ENCODE peak calls at places on chromosomes 1 and 21, in ten cellular contexts. One of them, this sample, is unnamed.

GRCh38 chr1:64471724-64472276 is 1.9 kb downstream of the CACHD1 start:
- DNase-seq in fibroblast of lung: peak
- DNase-seq in midbrain: no peak
- DNase-seq in NCI-H69: peak
- DNase-seq in GM12865: no peak
- DNase-seq in ovary: no peak
- DNase-seq in cardiac fibroblast: peak
- DNase-seq in Peyer's patch: no peak
- DNase-seq in lung: no peak
- DNase-seq in stimulated activated naive CD8-positive, alpha-beta T cell treated with anti-CD3 and anti-CD28 coated beads, Interleukin-15, Interleukin-2, amounts not matched to agents 100 U/mL and 50 U/mL, for 24 hours: no peak
- DNase-seq in this sample: no peak

GRCh38 chr1:109501644-109502367 is 7.7 kb downstream of the AMIGO1 start:
- DNase-seq in Peyer's patch: no peak
- DNase-seq in stimulated activated naive CD8-positive, alpha-beta T cell treated with anti-CD3 and anti-CD28 coated beads, Interleukin-15, Interleukin-2, amounts not matched to agents 100 U/mL and 50 U/mL, for 24 hours: no peak
- DNase-seq in lung: no peak
- DNase-seq in cardiac fibroblast: no peak
- DNase-seq in ovary: no peak
- DNase-seq in midbrain: no peak
- DNase-seq in GM12865: no peak
- DNase-seq in NCI-H69: no peak
- DNase-seq in fibroblast of lung: no peak
- DNase-seq in this sample: no peak

GRCh38 chr1:53956308-53957168 is 10.4 kb downstream of the LRRC42 start:
- DNase-seq in stimulated activated naive CD8-positive, alpha-beta T cell treated with anti-CD3 and anti-CD28 coated beads, Interleukin-15, Interleukin-2, amounts not matched to agents 100 U/mL and 50 U/mL, for 24 hours: no peak
- DNase-seq in Peyer's patch: no peak
- DNase-seq in NCI-H69: peak
- DNase-seq in GM12865: no peak
- DNase-seq in midbrain: no peak
- DNase-seq in lung: no peak
- DNase-seq in fibroblast of lung: peak
- DNase-seq in cardiac fibroblast: peak
- DNase-seq in ovary: no peak
- DNase-seq in this sample: no peak

GRCh38 chr21:43024737-43025136 is 50.4 kb downstream of the PKNOX1 start:
- DNase-seq in cardiac fibroblast: no peak
- DNase-seq in stimulated activated naive CD8-positive, alpha-beta T cell treated with anti-CD3 and anti-CD28 coated beads, Interleukin-15, Interleukin-2, amounts not matched to agents 100 U/mL and 50 U/mL, for 24 hours: no peak
- DNase-seq in GM12865: no peak
- DNase-seq in fibroblast of lung: no peak
- DNase-seq in midbrain: no peak
- DNase-seq in NCI-H69: no peak
- DNase-seq in Peyer's patch: no peak
- DNase-seq in ovary: no peak
- DNase-seq in lung: no peak
- DNase-seq in this sample: no peak

GRCh38 chr1:91645031-91645430 is 144.4 kb downstream of the CDC7 start:
- DNase-seq in fibroblast of lung: no peak
- DNase-seq in lung: no peak
- DNase-seq in NCI-H69: no peak
- DNase-seq in ovary: no peak
- DNase-seq in midbrain: no peak
- DNase-seq in stimulated activated naive CD8-positive, alpha-beta T cell treated with anti-CD3 and anti-CD28 coated beads, Interleukin-15, Interleukin-2, amounts not matched to agents 100 U/mL and 50 U/mL, for 24 hours: no peak
- DNase-seq in cardiac fibroblast: no peak
- DNase-seq in Peyer's patch: no peak
- DNase-seq in GM12865: no peak
- DNase-seq in this sample: no peak

GRCh38 chr1:206674745-206675175 is 9.9 kb upstream of the MAPKAPK2 start:
- DNase-seq in GM12865: no peak
- DNase-seq in stimulated activated naive CD8-positive, alpha-beta T cell treated with anti-CD3 and anti-CD28 coated beads, Interleukin-15, Interleukin-2, amounts not matched to agents 100 U/mL and 50 U/mL, for 24 hours: no peak
- DNase-seq in NCI-H69: peak
- DNase-seq in Peyer's patch: peak
- DNase-seq in midbrain: no peak
- DNase-seq in fibroblast of lung: peak
- DNase-seq in cardiac fibroblast: peak
- DNase-seq in lung: peak
- DNase-seq in ovary: peak
- DNase-seq in this sample: no peak

GRCh38 chr1:30335389-30335996 is 387.9 kb downstream of the MATN1 start:
- DNase-seq in NCI-H69: no peak
- DNase-seq in cardiac fibroblast: no peak
- DNase-seq in ovary: no peak
- DNase-seq in fibroblast of lung: no peak
- DNase-seq in midbrain: no peak
- DNase-seq in Peyer's patch: no peak
- DNase-seq in GM12865: no peak
- DNase-seq in stimulated activated naive CD8-positive, alpha-beta T cell treated with anti-CD3 and anti-CD28 coated beads, Interleukin-15, Interleukin-2, amounts not matched to agents 100 U/mL and 50 U/mL, for 24 hours: no peak
- DNase-seq in lung: no peak
- DNase-seq in this sample: no peak

GRCh38 chr1:145978860-145979745 is 14.6 kb downstream of the POLR3GL start:
- DNase-seq in ovary: peak
- DNase-seq in lung: peak
- DNase-seq in GM12865: peak
- DNase-seq in fibroblast of lung: peak
- DNase-seq in Peyer's patch: peak
- DNase-seq in stimulated activated naive CD8-positive, alpha-beta T cell treated with anti-CD3 and anti-CD28 coated beads, Interleukin-15, Interleukin-2, amounts not matched to agents 100 U/mL and 50 U/mL, for 24 hours: peak
- DNase-seq in NCI-H69: peak
- DNase-seq in midbrain: peak
- DNase-seq in cardiac fibroblast: peak
- DNase-seq in this sample: no peak

GRCh38 chr1:69737527-69738176 is 169.9 kb downstream of the LRRC7 start:
- DNase-seq in NCI-H69: peak
- DNase-seq in ovary: no peak
- DNase-seq in cardiac fibroblast: peak
- DNase-seq in stimulated activated naive CD8-positive, alpha-beta T cell treated with anti-CD3 and anti-CD28 coated beads, Interleukin-15, Interleukin-2, amounts not matched to agents 100 U/mL and 50 U/mL, for 24 hours: peak
- DNase-seq in midbrain: peak
- DNase-seq in fibroblast of lung: peak
- DNase-seq in lung: peak
- DNase-seq in GM12865: peak
- DNase-seq in Peyer's patch: no peak
- DNase-seq in this sample: peak

GRCh38 chr1:82586473-82586872 is 785.7 kb downstream of the ADGRL2 start:
- DNase-seq in cardiac fibroblast: peak
- DNase-seq in NCI-H69: no peak
- DNase-seq in ovary: no peak
- DNase-seq in midbrain: no peak
- DNase-seq in fibroblast of lung: peak
- DNase-seq in GM12865: peak
- DNase-seq in lung: peak
- DNase-seq in stimulated activated naive CD8-positive, alpha-beta T cell treated with anti-CD3 and anti-CD28 coated beads, Interleukin-15, Interleukin-2, amounts not matched to agents 100 U/mL and 50 U/mL, for 24 hours: no peak
- DNase-seq in Peyer's patch: no peak
- DNase-seq in this sample: no peak

GRCh38 chr21:45855248-45855801 is 126.2 kb upstream of the COL6A1 start:
- DNase-seq in midbrain: no peak
- DNase-seq in NCI-H69: no peak
- DNase-seq in cardiac fibroblast: no peak
- DNase-seq in GM12865: no peak
- DNase-seq in fibroblast of lung: no peak
- DNase-seq in lung: no peak
- DNase-seq in Peyer's patch: no peak
- DNase-seq in stimulated activated naive CD8-positive, alpha-beta T cell treated with anti-CD3 and anti-CD28 coated beads, Interleukin-15, Interleukin-2, amounts not matched to agents 100 U/mL and 50 U/mL, for 24 hours: no peak
- DNase-seq in ovary: no peak
- DNase-seq in this sample: no peak

This sample was measured in dermis microvascular lymphatic vessel endothelial cell.